ENCODE peak calls at places on chromosomes 1 and 21, in four cellular contexts. N, F, H and S are unnamed samples.

GRCh38 chr1:29221296-29221695 is 9.4 kb downstream of the MECR start:
- DNase-seq in N (no peak), F (no peak), H (no peak), S (no peak)

GRCh38 chr1:146019225-146020057 is 2.1 kb downstream of the HJV start:
- DNase-seq in N (no peak), F (no peak), H (no peak), S (no peak)

GRCh38 chr21:15442743-15443142 is 287.0 kb upstream of the USP25 start:
- DNase-seq in N (no peak), F (no peak), H (no peak), S (no peak)

GRCh38 chr1:33257388-33257758 is 1.1 kb downstream of the ZNF362 start:
- DNase-seq in N (no peak), F (no peak), H (no peak), S (no peak)

GRCh38 chr1:172343246-172344099 is 77.0 kb upstream of the C1orf105 start:
- DNase-seq in N (no peak), F (no peak), H (no peak), S (no peak)

GRCh38 chr1:117534995-117535467 is 70.8 kb upstream of the TENT5C start:
- DNase-seq in N (no peak), F (peak; percentile 25), H (peak; percentile 56), S (peak; percentile 48)

GRCh38 chr1:58854576-58854975 is 70.7 kb upstream of the JUN start:
- DNase-seq in N (no peak), F (no peak), H (no peak), S (no peak)

GRCh38 chr1:178500091-178500770 is 3.5 kb upstream of the CLEC20A start:
- DNase-seq in N (no peak), F (no peak), H (no peak), S (no peak)

GRCh38 chr1:225578247-225578646 is 74.7 kb downstream of the ENAH start:
- DNase-seq in N (no peak), F (no peak), H (no peak), S (no peak)

GRCh38 chr1:29117381-29117780 is 6.3 kb downstream of the TMEM200B start:
- DNase-seq in N (no peak), F (no peak), H (no peak), S (no peak)

GRCh38 chr1:223364685-223365382 is 858 bp upstream of the SUSD4 start:
- DNase-seq in N (no peak), F (no peak), H (no peak), S (no peak)

GRCh38 chr1:182389619-182390047 is 2.0 kb downstream of the GLUL start:
- DNase-seq in N (no peak), F (no peak), H (peak; percentile 9), S (no peak)

GRCh38 chr1:155485945-155486344 is 76.7 kb downstream of the ASH1L start:
- DNase-seq in N (no peak), F (no peak), H (no peak), S (no peak)

GRCh38 chr1:151368000-151368744 is 4.3 kb downstream of the SELENBP1 start:
- DNase-seq in N (no peak), F (no peak), H (no peak), S (no peak)

GRCh38 chr1:7220007-7220406 is 434.8 kb downstream of the CAMTA1 start:
- DNase-seq in N (no peak), F (no peak), H (no peak), S (no peak)

GRCh38 chr1:218836264-218836663 is 337.4 kb upstream of the LYPLAL1 start:
- DNase-seq in N (no peak), F (no peak), H (no peak), S (no peak)

GRCh38 chr1:170555370-170555769 is 23.4 kb downstream of the GORAB start:
- DNase-seq in N (no peak), F (no peak), H (no peak), S (no peak)

GRCh38 chr1:93304716-93305138 is 41.0 kb upstream of the DR1 start:
- DNase-seq in N (peak; percentile 24), F (no peak), H (peak; percentile 63), S (peak; percentile 50)

GRCh38 chr1:6445062-6445763 is 20.6 kb downstream of the ESPN start:
- DNase-seq in N (no peak), F (peak; percentile 52), H (peak; percentile 71), S (no peak)

GRCh38 chr1:55887103-55887712 is 672.0 kb upstream of the USP24 start:
- DNase-seq in N (no peak), F (no peak), H (peak; percentile 36), S (no peak)

GRCh38 chr1:92218559-92218958 is 844 bp downstream of the C1orf146 start:
- DNase-seq in N (no peak), F (no peak), H (no peak), S (no peak)

GRCh38 chr21:46569071-46569470 is 35.8 kb downstream of the S100B start:
- DNase-seq in N (no peak), F (no peak), H (no peak), S (no peak)

GRCh38 chr1:31227891-31228290 is 11.8 kb downstream of the NKAIN1 start:
- DNase-seq in N (no peak), F (no peak), H (peak; percentile 79), S (no peak)

GRCh38 chr1:65077369-65077768 is 70.6 kb upstream of the AK4 start:
- DNase-seq in N (no peak), F (no peak), H (no peak), S (no peak)

GRCh38 chr1:38746413-38746812 is 113.2 kb downstream of the RRAGC start:
- DNase-seq in N (no peak), F (no peak), H (no peak), S (no peak)

GRCh38 chr1:190353538-190354101 is 124.0 kb downstream of the BRINP3 start:
- DNase-seq in N (no peak), F (no peak), H (no peak), S (no peak)